ENCODE peak calls at places on chromosomes 3 and 15, in five cellular contexts. One of them, this sample, is unnamed.

GRCh38 chr3:27993061-27993460 is 248.4 kb upstream of the CMC1 start:
- DNase-seq in activated T-cell treated with anti-CD3 and anti-CD28 coated beads, Interleukin-2, amount 50 U/mL, for 72 hours: no peak
- DNase-seq in epithelial cell of prostate: no peak
- DNase-seq in left ventricle myocardium inferior: no peak
- DNase-seq in NCI-H2171: no peak
- DNase-seq in this sample: no peak

GRCh38 chr3:97952280-97952679 is 20.0 kb downstream of the RIOX2 start:
- DNase-seq in activated T-cell treated with anti-CD3 and anti-CD28 coated beads, Interleukin-2, amount 50 U/mL, for 72 hours: no peak
- DNase-seq in epithelial cell of prostate: no peak
- DNase-seq in left ventricle myocardium inferior: peak
- DNase-seq in NCI-H2171: no peak
- DNase-seq in this sample: no peak

GRCh38 chr3:10116138-10116460 is 624 bp downstream of the BRK1 start:
- DNase-seq in activated T-cell treated with anti-CD3 and anti-CD28 coated beads, Interleukin-2, amount 50 U/mL, for 72 hours: no peak
- DNase-seq in left ventricle myocardium inferior: no peak
- DNase-seq in epithelial cell of prostate: no peak
- DNase-seq in NCI-H2171: no peak
- DNase-seq in this sample: no peak

GRCh38 chr3:125057186-125057850 is 1.5 kb upstream of the HEG1 start:
- DNase-seq in left ventricle myocardium inferior: no peak
- DNase-seq in epithelial cell of prostate: no peak
- DNase-seq in NCI-H2171: no peak
- DNase-seq in activated T-cell treated with anti-CD3 and anti-CD28 coated beads, Interleukin-2, amount 50 U/mL, for 72 hours: no peak
- DNase-seq in this sample: no peak

GRCh38 chr3:61733866-61734265 is 172.5 kb downstream of the PTPRG start:
- DNase-seq in left ventricle myocardium inferior: peak
- DNase-seq in NCI-H2171: peak
- DNase-seq in epithelial cell of prostate: no peak
- DNase-seq in activated T-cell treated with anti-CD3 and anti-CD28 coated beads, Interleukin-2, amount 50 U/mL, for 72 hours: no peak
- DNase-seq in this sample: no peak

GRCh38 chr3:193851941-193852674 is 259.1 kb downstream of the OPA1 start:
- DNase-seq in epithelial cell of prostate: no peak
- DNase-seq in NCI-H2171: peak
- DNase-seq in left ventricle myocardium inferior: no peak
- DNase-seq in activated T-cell treated with anti-CD3 and anti-CD28 coated beads, Interleukin-2, amount 50 U/mL, for 72 hours: no peak
- DNase-seq in this sample: no peak

GRCh38 chr15:24966364-24967103 is 11.7 kb downstream of the SNRPN start:
- DNase-seq in epithelial cell of prostate: no peak
- DNase-seq in NCI-H2171: no peak
- DNase-seq in left ventricle myocardium inferior: no peak
- DNase-seq in activated T-cell treated with anti-CD3 and anti-CD28 coated beads, Interleukin-2, amount 50 U/mL, for 72 hours: peak
- DNase-seq in this sample: no peak

GRCh38 chr15:57138260-57138895 is 219.9 kb downstream of the TCF12 start:
- DNase-seq in activated T-cell treated with anti-CD3 and anti-CD28 coated beads, Interleukin-2, amount 50 U/mL, for 72 hours: no peak
- DNase-seq in left ventricle myocardium inferior: no peak
- DNase-seq in NCI-H2171: peak
- DNase-seq in epithelial cell of prostate: no peak
- DNase-seq in this sample: no peak

GRCh38 chr3:49295489-49296058 is 18.5 kb upstream of the C3orf62 start:
- DNase-seq in NCI-H2171: no peak
- DNase-seq in epithelial cell of prostate: no peak
- DNase-seq in left ventricle myocardium inferior: no peak
- DNase-seq in activated T-cell treated with anti-CD3 and anti-CD28 coated beads, Interleukin-2, amount 50 U/mL, for 72 hours: peak
- DNase-seq in this sample: peak

GRCh38 chr3:17707813-17708543 is 34.5 kb downstream of the TBC1D5 start:
- DNase-seq in activated T-cell treated with anti-CD3 and anti-CD28 coated beads, Interleukin-2, amount 50 U/mL, for 72 hours: no peak
- DNase-seq in left ventricle myocardium inferior: no peak
- DNase-seq in NCI-H2171: no peak
- DNase-seq in epithelial cell of prostate: no peak
- DNase-seq in this sample: no peak

GRCh38 chr3:196624008-196624790 is 15.3 kb upstream of the NRROS start:
- DNase-seq in epithelial cell of prostate: no peak
- DNase-seq in left ventricle myocardium inferior: no peak
- DNase-seq in NCI-H2171: no peak
- DNase-seq in activated T-cell treated with anti-CD3 and anti-CD28 coated beads, Interleukin-2, amount 50 U/mL, for 72 hours: peak
- DNase-seq in this sample: no peak

GRCh38 chr3:14368146-14368545 is 34.3 kb upstream of the SLC6A6 start:
- DNase-seq in left ventricle myocardium inferior: no peak
- DNase-seq in activated T-cell treated with anti-CD3 and anti-CD28 coated beads, Interleukin-2, amount 50 U/mL, for 72 hours: no peak
- DNase-seq in NCI-H2171: no peak
- DNase-seq in epithelial cell of prostate: no peak
- DNase-seq in this sample: no peak

GRCh38 chr3:47266709-47267489 is 15.7 kb downstream of the KIF9 start:
- DNase-seq in activated T-cell treated with anti-CD3 and anti-CD28 coated beads, Interleukin-2, amount 50 U/mL, for 72 hours: peak
- DNase-seq in left ventricle myocardium inferior: peak
- DNase-seq in epithelial cell of prostate: peak
- DNase-seq in NCI-H2171: no peak
- DNase-seq in this sample: no peak

GRCh38 chr3:139355937-139356336 is 12.1 kb downstream of the MRPS22 start:
- DNase-seq in left ventricle myocardium inferior: no peak
- DNase-seq in activated T-cell treated with anti-CD3 and anti-CD28 coated beads, Interleukin-2, amount 50 U/mL, for 72 hours: no peak
- DNase-seq in epithelial cell of prostate: no peak
- DNase-seq in NCI-H2171: no peak
- DNase-seq in this sample: no peak

GRCh38 chr3:189419022-189419421 is 212.2 kb upstream of the TP63 start:
- DNase-seq in left ventricle myocardium inferior: no peak
- DNase-seq in activated T-cell treated with anti-CD3 and anti-CD28 coated beads, Interleukin-2, amount 50 U/mL, for 72 hours: no peak
- DNase-seq in NCI-H2171: peak
- DNase-seq in epithelial cell of prostate: no peak
- DNase-seq in this sample: no peak